ENCODE peak calls at places on chromosome 22, in eight cellular contexts. O is activated CD4-positive, CD25-positive, alpha-beta regulatory T cell treated with anti-CD3 and anti-CD28 coated beads, Interleukin-2, amount 50 U/mL, for 16 hours; U is lower lobe of right lung; A is left ventricle myocardium inferior; X is right lobe of liver; T is aorta; S is IMR-90; R is KBM-7. H is an unnamed sample.

GRCh38 chr22:40323681-40324083 is 22.6 kb upstream of the ADSL start:
- DNase-seq in O (no peak), U (no peak), A (no peak), X (no peak), T (no peak), S (no peak), R (no peak), H (no peak)

GRCh38 chr22:25375683-25376082 is 156.2 kb downstream of the CRYBB2 start:
- DNase-seq in O (no peak), U (no peak), A (no peak), X (no peak), T (no peak), S (no peak), R (no peak), H (no peak)

GRCh38 chr22:30485362-30485988 is 13.7 kb upstream of the SEC14L3 start:
- DNase-seq in O (peak), U (peak), A (peak), X (peak), T (peak), S (peak), R (peak), H (peak)

GRCh38 chr22:44917372-44918165 is 92.2 kb downstream of the PHF21B start:
- DNase-seq in O (no peak), U (peak), A (peak), X (no peak), T (no peak), S (no peak), R (no peak), H (no peak)

GRCh38 chr22:25282346-25282670 is 62.9 kb downstream of the CRYBB2 start:
- DNase-seq in O (no peak), U (no peak), A (no peak), X (no peak), T (no peak), S (no peak), R (no peak), H (no peak)

GRCh38 chr22:38257170-38257569 is 15.6 kb downstream of the TMEM184B start:
- DNase-seq in O (no peak), U (no peak), A (no peak), X (no peak), T (no peak), S (peak), R (no peak), H (no peak)

GRCh38 chr22:49667236-49667635 is 160.4 kb downstream of the BRD1 start:
- DNase-seq in O (no peak), U (peak), A (peak), X (no peak), T (no peak), S (no peak), R (no peak), H (peak)

GRCh38 chr22:44430716-44431115 is 67.3 kb downstream of the RTL6 start:
- DNase-seq in O (no peak), U (no peak), A (no peak), X (no peak), T (no peak), S (no peak), R (no peak), H (no peak)

GRCh38 chr22:37428649-37429586 is 1.6 kb upstream of the ELFN2 start:
- DNase-seq in O (peak), U (no peak), A (peak), X (peak), T (no peak), S (peak), R (peak), H (peak)

GRCh38 chr22:20536590-20537324 is 29.3 kb downstream of the MED15 start:
- DNase-seq in O (no peak), U (peak), A (peak), X (no peak), T (no peak), S (no peak), R (no peak), H (no peak)

GRCh38 chr22:39214383-39215069 is 30.3 kb downstream of the PDGFB start:
- DNase-seq in O (no peak), U (peak), A (no peak), X (no peak), T (peak), S (peak), R (no peak), H (no peak)

GRCh38 chr22:37063436-37064420 is 12.2 kb downstream of the KCTD17 start:
- DNase-seq in O (no peak), U (no peak), A (no peak), X (peak), T (no peak), S (no peak), R (no peak), H (peak)

GRCh38 chr22:41310336-41310735 is 9.0 kb downstream of the ZC3H7B start:
- DNase-seq in O (no peak), U (no peak), A (no peak), X (no peak), T (no peak), S (no peak), R (no peak), H (no peak)

GRCh38 chr22:41366323-41367014 is 15.3 kb upstream of the TEF start:
- DNase-seq in O (no peak), U (no peak), A (no peak), X (no peak), T (no peak), S (no peak), R (no peak), H (no peak)

GRCh38 chr22:21632237-21632895 is at the start of gene CCDC116:
- DNase-seq in O (no peak), U (peak), A (no peak), X (no peak), T (no peak), S (no peak), R (peak), H (peak)

H was measured in Karpas-422.